ENCODE peak calls at places on chromosomes 11 and 22, in ten cellular contexts. E, H, U, G, L, A, P, J, B and K are unnamed samples. For H3K36me3 and H3K9me3, the result is how much of the 10 kb centered on the place peaks cover.

GRCh38 chr11:120055646-120056045 is 82.3 kb downstream of the TRIM29 start:
- DNase-seq in B (no peak), G (no peak), P (no peak), L (no peak), E (no peak), J (no peak), A (no peak), H (no peak), U (no peak), K (no peak)

GRCh38 chr22:37777122-37777687 is 30.5 kb upstream of the GCAT start:
- DNase-seq in A (peak), L (peak), U (peak), P (peak), H (peak), G (no peak), B (peak), J (peak), E (no peak), K (peak)

GRCh38 chr11:120034881-120035620 is 102.9 kb downstream of the TRIM29 start:
- DNase-seq in P (no peak), J (no peak), E (peak), A (no peak), B (no peak), G (no peak), L (no peak), U (peak), H (no peak), K (no peak)

GRCh38 chr11:62542750-62543567 is 3.6 kb downstream of the AHNAK start:
- DNase-seq in A (peak), E (peak), G (peak), P (peak), U (peak), B (peak), L (peak), J (peak), H (peak), K (peak)

GRCh38 chr11:47166368-47166767 is 10.3 kb downstream of the ARFGAP2 start:
- DNase-seq in L (no peak), H (no peak), J (no peak), P (no peak), U (no peak), A (no peak), G (no peak), E (no peak), B (no peak), K (peak)

GRCh38 chr11:33296695-33297094 is 39.5 kb downstream of the HIPK3 start:
- DNase-seq in J (no peak), U (no peak), L (no peak), E (no peak), A (no peak), B (no peak), H (no peak), G (no peak), P (no peak), K (no peak)

GRCh38 chr22:46522743-46523300 is 14.6 kb downstream of the CELSR1 start:
- DNase-seq in J (no peak), L (no peak), E (no peak), B (no peak), A (no peak), P (no peak), H (no peak), G (no peak), U (no peak), K (no peak)

GRCh38 chr11:82942376-82942775 is 40.8 kb downstream of the DDIAS start:
- DNase-seq in H (no peak), B (no peak), G (no peak), L (no peak), P (no peak), J (no peak), E (no peak), U (no peak), A (no peak), K (no peak)

GRCh38 chr22:17436981-17437410 is 67.7 kb downstream of the CECR2 start:
- DNase-seq in A (no peak), G (no peak), E (no peak), J (no peak), L (peak), U (no peak), P (no peak), B (no peak), H (no peak), K (no peak)

GRCh38 chr22:35150163-35151107 is 84.5 kb downstream of the ISX start:
- DNase-seq in J (peak), B (peak), U (peak), A (peak), G (peak), P (no peak), H (peak), E (peak), L (peak), K (no peak)

GRCh38 chr11:79940165-79940564 is 499.3 kb upstream of the TENM4 start:
- DNase-seq in B (no peak), U (no peak), P (no peak), G (no peak), J (peak), L (no peak), E (no peak), H (no peak), A (no peak), K (no peak)

GRCh38 chr11:68373810-68374501 is 61.6 kb downstream of the LRP5 start:
- DNase-seq in P (peak), H (peak), U (peak), A (no peak), J (peak), E (peak), B (peak), L (peak), G (no peak), K (peak)

GRCh38 chr11:64888761-64889511 is 10.5 kb upstream of the EHD1 start:
- DNase-seq in H (peak), L (no peak), A (no peak), P (no peak), U (peak), J (no peak), G (no peak), E (no peak), B (peak), K (no peak)

GRCh38 chr11:128865490-128865889 is 1.6 kb downstream of the KCNJ1 start:
- DNase-seq in J (no peak), P (no peak), G (no peak), U (peak), L (no peak), E (no peak), B (no peak), H (no peak), A (no peak), K (no peak)

GRCh38 chr11:115739121-115739520 is 234.9 kb upstream of the CADM1 start:
- DNase-seq in U (no peak), E (no peak), B (no peak), G (no peak), A (no peak), J (no peak), P (no peak), L (no peak), H (no peak), K (no peak)

GRCh38 chr22:21077884-21078508 is 32.2 kb downstream of the LRRC74B start:
- DNase-seq in G (no peak), L (no peak), J (no peak), B (no peak), U (no peak), E (no peak), P (no peak), H (no peak), A (no peak), K (no peak)

GRCh38 chr11:95884364-95884763 is 39.5 kb downstream of the MTMR2 start:
- DNase-seq in H (no peak), L (no peak), E (no peak), A (no peak), J (peak), P (no peak), U (no peak), G (no peak), B (no peak), K (no peak)

GRCh38 chr22:27107005-27107404 is 449.6 kb downstream of the MIAT start:
- DNase-seq in A (no peak), P (peak), H (no peak), B (no peak), U (no peak), L (no peak), E (no peak), J (no peak), G (no peak), K (no peak)

GRCh38 chr11:105393326-105393725 is 216.5 kb upstream of the GRIA4 start:
- DNase-seq in L (no peak), G (no peak), E (no peak), J (no peak), B (no peak), A (no peak), H (no peak), P (no peak), U (no peak), K (no peak)

GRCh38 chr11:120714448-120714847 is 202.9 kb downstream of the GRIK4 start:
- DNase-seq in B (no peak), P (no peak), J (peak), H (no peak), G (no peak), U (no peak), L (no peak), E (no peak), A (no peak), K (no peak)

GRCh38 chr11:129190087-129190486 is 2.0 kb downstream of the ARHGAP32 start:
- DNase-seq in U (no peak), B (peak), E (no peak), A (no peak), J (peak), P (no peak), G (no peak), H (peak), L (no peak), K (no peak)

GRCh38 chr22:38694945-38695344 is 5.8 kb downstream of the JOSD1 start:
- DNase-seq in P (no peak), J (no peak), H (no peak), U (no peak), L (no peak), B (no peak), A (no peak), E (no peak), G (no peak), K (no peak)

GRCh38 chr11:112049777-112050176 is 24.0 kb downstream of the PIH1D2 start:
- DNase-seq in E (no peak), G (no peak), P (no peak), B (no peak), U (no peak), L (no peak), A (no peak), H (no peak), J (no peak), K (no peak)

GRCh38 chr11:112051768-112052167 is 22.0 kb downstream of the PIH1D2 start:
- DNase-seq in H (no peak), U (no peak), B (no peak), J (no peak), G (no peak), P (no peak), L (no peak), E (no peak), A (no peak), K (no peak)

GRCh38 chr11:112044961-112045360 is 19.8 kb downstream of the DLAT start:
- DNase-seq in P (no peak), H (no peak), A (no peak), J (no peak), E (no peak), L (no peak), U (no peak), B (no peak), G (no peak), K (no peak)

GRCh38 chr11:112050721-112051120 is 23.1 kb downstream of the PIH1D2 start:
- DNase-seq in J (no peak), B (no peak), E (no peak), U (no peak), H (no peak), G (no peak), P (no peak), A (no peak), L (no peak), K (no peak)
- H3K36me3 ChIP-seq in J (under half), B (under half), E (half or more), U (under half), H (under half), G (under half), P (half or more), A (under half), L (half or more), K (under half)

GRCh38 chr22:48941903-48942625 is 885.6 kb downstream of the BRD1 start:
- DNase-seq in L (no peak), B (peak), P (peak), U (peak), H (no peak), A (peak), E (no peak), G (no peak), J (no peak), K (no peak)
- H3K9me3 ChIP-seq in L (under half), B (under half), P (under half), U (under half), H (under half), A (under half), E (under half), G (under half), J (under half), K (under half)

GRCh38 chr11:134071766-134072403 is 3.0 kb downstream of the JAM3 start:
- DNase-seq in U (no peak), A (no peak), G (no peak), P (no peak), L (no peak), E (no peak), J (no peak), H (no peak), B (no peak), K (no peak)
- TF ChIP-seq CTCF in U (no peak), A (no peak), G (no peak), P (peak), L (no peak), E (no peak), J (no peak), H (no peak), B (no peak), K (no peak)

DNA sequence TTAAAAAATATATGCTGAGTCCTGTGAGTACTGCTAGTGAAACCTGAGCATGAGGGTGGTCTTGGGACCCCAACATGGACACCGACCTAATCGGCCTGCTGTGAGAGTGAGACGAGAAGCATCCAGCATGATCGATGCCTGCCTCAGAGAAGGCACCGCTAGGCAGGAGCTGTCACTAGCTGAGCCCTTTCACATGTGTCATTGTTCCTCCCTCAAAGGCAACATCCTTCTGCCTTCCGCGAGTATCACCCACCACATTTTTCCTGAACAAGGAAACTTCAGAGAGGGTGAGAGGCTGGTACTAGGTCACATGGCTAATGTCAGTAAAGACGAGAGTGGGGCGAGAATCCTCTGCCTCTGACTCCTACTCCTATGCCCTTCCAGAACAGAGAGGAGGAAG is 35.6 kb downstream of the AP1B1 start:
- DNase-seq in G (no peak), P (no peak), B (no peak), L (no peak), U (no peak), E (no peak), A (no peak), H (no peak), J (no peak), K (no peak)
- H3K36me3 ChIP-seq in G (under half), P (half or more), B (under half), L (half or more), U (under half), E (half or more), A (under half), H (under half), J (under half), K (half or more)